ENCODE peak calls at places on chromosomes 5 and 9, in four cellular contexts. Z is EH; O is non-pigmented ciliary epithelial cell; A is CD8-positive, alpha-beta T cell. C is an unnamed sample.
A peak's percentile ranks its signal among the peaks of the same experiment; 100 is the strongest.

GRCh38 chr5:108059334-108059733 is 322.6 kb downstream of the FBXL17 start:
- DNase-seq in Z (no peak), O (no peak), A (no peak), C (no peak)

GRCh38 chr5:72608922-72609321 is 101.7 kb upstream of the ZNF366 start:
- DNase-seq in O (no peak), Z (no peak), A (no peak), C (peak; percentile 55)

GRCh38 chr5:1473746-1474145 is 28.5 kb upstream of the SLC6A3 start:
- DNase-seq in Z (no peak), O (no peak), A (no peak), C (no peak)

GRCh38 chr5:14810941-14811573 is 60.5 kb downstream of the ANKH start:
- DNase-seq in O (no peak), A (no peak), Z (no peak), C (no peak)

GRCh38 chr5:98911221-98912040 is 17.4 kb downstream of the CHD1 start:
- DNase-seq in A (no peak), O (no peak), Z (no peak), C (peak; percentile 6)

GRCh38 chr5:13408616-13409015 is 535.9 kb downstream of the DNAH5 start:
- DNase-seq in A (no peak), O (peak; percentile 18), Z (no peak), C (no peak)

GRCh38 chr5:58925627-58926545 is 343.0 kb downstream of the RAB3C start:
- DNase-seq in A (no peak), O (no peak), Z (no peak), C (no peak)

GRCh38 chr9:34328983-34329832 is at the start of the genes KIF24 and NUDT2:
- DNase-seq in O (peak; percentile 100), Z (peak; percentile 100), A (peak; percentile 94), C (peak; percentile 100)

GRCh38 chr5:67283988-67284457 is 87.4 kb upstream of the CD180 start:
- DNase-seq in Z (no peak), A (no peak), O (no peak), C (no peak)

GRCh38 chr5:81632679-81633078 is 118.2 kb downstream of the SSBP2 start:
- DNase-seq in O (no peak), Z (no peak), A (no peak), C (no peak)

GRCh38 chr5:147530801-147531389 is 21.0 kb upstream of the DPYSL3 start:
- DNase-seq in Z (peak; percentile 88), O (peak; percentile 72), A (no peak), C (peak; percentile 93)

GRCh38 chr5:73296772-73297171 is 123.8 kb downstream of the TMEM174 start:
- DNase-seq in A (no peak), Z (peak; percentile 81), O (peak; percentile 63), C (peak; percentile 34)

GRCh38 chr5:149221731-149222342 is 49.8 kb upstream of the AFAP1L1 start:
- DNase-seq in A (no peak), Z (peak; percentile 50), O (no peak), C (no peak)

GRCh38 chr5:119961993-119962392 is 332.6 kb downstream of the FAM170A start:
- DNase-seq in A (no peak), O (no peak), Z (no peak), C (no peak)

GRCh38 chr5:116280149-116280803 is 195.5 kb downstream of the COMMD10 start:
- DNase-seq in Z (no peak), O (no peak), A (no peak), C (no peak)

GRCh38 chr5:103894882-103895281 is 332.3 kb upstream of the NUDT12 start:
- DNase-seq in A (no peak), Z (peak; percentile 57), O (no peak), C (peak; percentile 71)

GRCh38 chr5:158013939-158014338 is 155.0 kb upstream of the CLINT1 start:
- DNase-seq in A (no peak), O (peak; percentile 13), Z (peak; percentile 36), C (peak; percentile 74)

GRCh38 chr5:64693636-64694035 is 3.3 kb downstream of the SHISAL2B start:
- DNase-seq in A (no peak), O (no peak), Z (peak; percentile 21), C (no peak)

GRCh38 chr9:73269430-73270101 is 117.9 kb downstream of the ANXA1 start:
- DNase-seq in Z (peak; percentile 6), A (no peak), O (peak; percentile 10), C (peak; percentile 64)

GRCh38 chr9:86943223-86943870 is 4.0 kb downstream of the GAS1 start:
- DNase-seq in A (no peak), Z (peak; percentile 29), O (no peak), C (peak; percentile 56)

GRCh38 chr9:89234636-89235035 is 56.0 kb upstream of the SHC3 start:
- DNase-seq in Z (peak; percentile 16), O (no peak), A (no peak), C (peak; percentile 18)

GRCh38 chr9:115992834-115993233 is 160.8 kb upstream of the PAPPA start:
- DNase-seq in A (no peak), Z (peak; percentile 93), O (no peak), C (no peak)

GRCh38 chr9:110208031-110208430 is at the start of gene C9orf152:
- DNase-seq in Z (no peak), O (no peak), A (no peak), C (no peak)

GRCh38 chr9:118446962-118447490 is 742.8 kb downstream of the TLR4 start:
- DNase-seq in Z (no peak), A (no peak), O (no peak), C (no peak)

GRCh38 chr5:179801304-179802206 is 5.1 kb downstream of the MGAT4B start:
- DNase-seq in Z (peak; percentile 55), O (no peak), A (peak; percentile 88), C (peak; percentile 47)

GRCh38 chr5:161846731-161847130 is 1.2 kb upstream of the GABRA1 start:
- DNase-seq in O (no peak), A (no peak), Z (no peak), C (no peak)